ENCODE peak calls at places on chromosomes 6 and 20, in four cellular contexts. L, T, N and O are unnamed samples.

GRCh38 chr6:134532694-134533624 is 215.0 kb upstream of the SGK1 start:
- DNase-seq in L (no peak), T (no peak), N (no peak), O (no peak)

GRCh38 chr20:53384392-53384791 is 209.2 kb downstream of the ZNF217 start:
- DNase-seq in L (no peak), T (no peak), N (no peak), O (no peak)

GRCh38 chr20:45905505-45906079 is 6.4 kb downstream of the PLTP start:
- DNase-seq in L (no peak), T (peak), N (no peak), O (peak)

GRCh38 chr20:16556299-16556698 is 16.9 kb downstream of the KIF16B start:
- DNase-seq in L (no peak), T (peak), N (no peak), O (no peak)

GRCh38 chr20:4997207-4997606 is 4.1 kb downstream of the SLC23A2 start:
- DNase-seq in L (no peak), T (no peak), N (no peak), O (no peak)

GRCh38 chr20:32528291-32528891 is 56.7 kb downstream of the NOL4L start:
- DNase-seq in L (no peak), T (no peak), N (no peak), O (no peak)

GRCh38 chr6:135796884-135797283 is 54.6 kb upstream of the PDE7B start:
- DNase-seq in L (no peak), T (no peak), N (no peak), O (no peak)

GRCh38 chr6:100175814-100176275 is 181.8 kb upstream of the MCHR2 start:
- DNase-seq in L (no peak), T (peak), N (no peak), O (peak)

GRCh38 chr6:40413231-40413755 is 173.9 kb downstream of the LRFN2 start:
- DNase-seq in L (no peak), T (no peak), N (no peak), O (peak)

GRCh38 chr20:21510414-21510971 is 3.4 kb downstream of the NKX2-2 start:
- DNase-seq in L (no peak), T (no peak), N (no peak), O (peak)

GRCh38 chr6:136987526-136987925 is 57.2 kb downstream of the IL20RA start:
- DNase-seq in L (no peak), T (no peak), N (peak), O (no peak)

GRCh38 chr6:37735722-37736121 is 38.0 kb upstream of the MDGA1 start:
- DNase-seq in L (no peak), T (no peak), N (no peak), O (no peak)

GRCh38 chr6:105992315-105992961 is 93.7 kb upstream of the PRDM1 start:
- DNase-seq in L (peak), T (peak), N (peak), O (peak)

GRCh38 chr6:111711476-111711875 is 105.8 kb upstream of the TRAF3IP2 start:
- DNase-seq in L (no peak), T (no peak), N (peak), O (no peak)

GRCh38 chr20:25301357-25301920 is 53.6 kb downstream of the PYGB start:
- DNase-seq in L (no peak), T (no peak), N (no peak), O (no peak)

GRCh38 chr20:13205848-13206434 is 15.1 kb upstream of the ISM1 start:
- DNase-seq in L (no peak), T (no peak), N (no peak), O (no peak)

GRCh38 chr6:3326981-3327380 is 68.2 kb downstream of the PSMG4 start:
- DNase-seq in L (no peak), T (no peak), N (no peak), O (no peak)

GRCh38 chr6:90005048-90005827 is 111.0 kb downstream of the GJA10 start:
- DNase-seq in L (no peak), T (no peak), N (no peak), O (no peak)

GRCh38 chr20:49456646-49457045 is 25.8 kb downstream of the KCNB1 start:
- DNase-seq in L (no peak), T (no peak), N (no peak), O (no peak)

GRCh38 chr20:63085087-63085861 is 78.5 kb upstream of the BHLHE23 start:
- DNase-seq in L (no peak), T (no peak), N (no peak), O (no peak)

GRCh38 chr6:3808759-3809514 is 40.2 kb upstream of the FAM50B start:
- DNase-seq in L (no peak), T (peak), N (no peak), O (peak)

GRCh38 chr6:104704191-104704590 is 155.5 kb downstream of the HACE1 start:
- DNase-seq in L (no peak), T (no peak), N (no peak), O (no peak)

GRCh38 chr6:28922004-28922840 is 1.6 kb downstream of the TRIM27 start:
- DNase-seq in L (no peak), T (peak), N (no peak), O (peak)

GRCh38 chr6:45609141-45609638 is 231.5 kb upstream of the SUPT3H start:
- DNase-seq in L (no peak), T (peak), N (no peak), O (peak)

GRCh38 chr6:111291334-111291705 is 191.7 kb downstream of the REV3L start:
- DNase-seq in L (no peak), T (no peak), N (no peak), O (no peak)

GRCh38 chr6:38143191-38144154 is 323.9 kb downstream of the ZFAND3 start:
- DNase-seq in L (no peak), T (no peak), N (no peak), O (no peak)

GRCh38 chr20:22243063-22243462 is 341.3 kb downstream of the FOXA2 start:
- DNase-seq in L (no peak), T (no peak), N (no peak), O (no peak)

GRCh38 chr20:58751956-58752355 is 59.4 kb downstream of the NPEPL1 start:
- DNase-seq in L (no peak), T (no peak), N (no peak), O (no peak)

GRCh38 chr20:63498950-63499332 is at the start of gene EEF1A2:
- DNase-seq in L (no peak), T (no peak), N (no peak), O (no peak)

GRCh38 chr6:20441921-20442320 is 40.2 kb downstream of the E2F3 start:
- DNase-seq in L (no peak), T (no peak), N (no peak), O (no peak)

GRCh38 chr6:107539409-107539808 is 49.5 kb downstream of the SOBP start:
- DNase-seq in L (no peak), T (no peak), N (no peak), O (peak)

GRCh38 chr6:52994789-52995078 is 350 bp downstream of the GSTA4 start:
- DNase-seq in L (no peak), T (no peak), N (peak), O (no peak)

GRCh38 chr6:32609391-32609730 is 19.7 kb upstream of the HLA-DRB1 start:
- DNase-seq in L (no peak), T (no peak), N (no peak), O (no peak)

GRCh38 chr20:24951536-24952047 is 2.5 kb downstream of the CST7 start:
- DNase-seq in L (no peak), T (no peak), N (no peak), O (no peak)

GRCh38 chr6:42177514-42178364 is 4.6 kb downstream of the GUCA1A start:
- DNase-seq in L (no peak), T (no peak), N (no peak), O (no peak)

GRCh38 chr6:69994251-69994650 is 127.9 kb downstream of the COL19A1 start:
- DNase-seq in L (no peak), T (peak), N (no peak), O (no peak)